ENCODE peak calls at places on chromosomes 7 and 10, in seven cellular contexts. B is GM12878, X is H1, Z is endothelial cell of umbilical vein, U is GM23338, W is HCT116, I is K562. D is an unnamed sample.

GRCh38 chr7:131235489-131236317 is 92.0 kb upstream of the MKLN1 start:
- DNase-seq in B (no peak), X (no peak), Z (peak; percentile 96), U (no peak), W (peak; percentile 74), I (peak; percentile 21), D (no peak)

GRCh38 chr7:125118444-125118843 is 188.8 kb upstream of the POT1 start:
- DNase-seq in B (no peak), X (no peak), Z (no peak), U (no peak), W (no peak), I (no peak), D (no peak)

GRCh38 chr10:34644245-34644644 is 170.9 kb downstream of the PARD3 start:
- DNase-seq in B (no peak), X (no peak), Z (no peak), U (no peak), W (no peak), I (no peak), D (no peak)

GRCh38 chr10:69965919-69966662 is 86.6 kb upstream of the MACROH2A2 start:
- DNase-seq in B (no peak), X (peak; percentile 38), Z (no peak), U (no peak), W (no peak), I (no peak), D (no peak)

GRCh38 chr7:115177832-115178231 is 255.9 kb downstream of the MDFIC start:
- DNase-seq in B (no peak), X (no peak), Z (no peak), U (no peak), W (no peak), I (no peak), D (no peak)

GRCh38 chr10:8061274-8062211 is 7.1 kb downstream of the GATA3 start:
- DNase-seq in B (no peak), X (no peak), Z (peak; percentile 71), U (peak; percentile 55), W (no peak), I (peak; percentile 16), D (no peak)

GRCh38 chr7:16563281-16564022 is 36.8 kb downstream of the LRRC72 start:
- DNase-seq in B (no peak), X (no peak), Z (peak; percentile 41), U (no peak), W (no peak), I (no peak), D (peak; percentile 65)

GRCh38 chr7:83486536-83486935 is 162.4 kb downstream of the SEMA3E start:
- DNase-seq in B (no peak), X (no peak), Z (no peak), U (no peak), W (no peak), I (no peak), D (no peak)

GRCh38 chr10:48782321-48782720 is 97.6 kb downstream of the WDFY4 start:
- DNase-seq in B (no peak), X (peak; percentile 26), Z (no peak), U (no peak), W (no peak), I (no peak), D (no peak)

GRCh38 chr10:106043833-106044232 is 1120.7 kb downstream of the SORCS1 start:
- DNase-seq in B (no peak), X (no peak), Z (no peak), U (no peak), W (no peak), I (no peak), D (no peak)

GRCh38 chr7:17085186-17085585 is 203.4 kb upstream of the AGR3 start:
- DNase-seq in B (no peak), X (no peak), Z (no peak), U (no peak), W (no peak), I (no peak), D (no peak)

GRCh38 chr10:119780879-119781480 is 55.1 kb downstream of the INPP5F start:
- DNase-seq in B (no peak), X (no peak), Z (no peak), U (no peak), W (no peak), I (no peak), D (no peak)

GRCh38 chr10:54614062-54614461 is 187.0 kb downstream of the PCDH15 start:
- DNase-seq in B (no peak), X (no peak), Z (no peak), U (no peak), W (no peak), I (no peak), D (no peak)

GRCh38 chr10:131901181-131901829 is 497 bp downstream of the PPP2R2D start:
- DNase-seq in B (no peak), X (no peak), Z (peak; percentile 43), U (peak; percentile 67), W (no peak), I (peak; percentile 43), D (no peak)

GRCh38 chr7:148334959-148335577 is 255.5 kb upstream of the C7orf33 start:
- DNase-seq in B (no peak), X (no peak), Z (no peak), U (no peak), W (no peak), I (no peak), D (peak; percentile 66)

GRCh38 chr7:129370812-129371211 is 63.4 kb upstream of the STRIP2 start:
- DNase-seq in B (no peak), X (no peak), Z (no peak), U (peak; percentile 28), W (no peak), I (peak; percentile 55), D (no peak)

DNA sequence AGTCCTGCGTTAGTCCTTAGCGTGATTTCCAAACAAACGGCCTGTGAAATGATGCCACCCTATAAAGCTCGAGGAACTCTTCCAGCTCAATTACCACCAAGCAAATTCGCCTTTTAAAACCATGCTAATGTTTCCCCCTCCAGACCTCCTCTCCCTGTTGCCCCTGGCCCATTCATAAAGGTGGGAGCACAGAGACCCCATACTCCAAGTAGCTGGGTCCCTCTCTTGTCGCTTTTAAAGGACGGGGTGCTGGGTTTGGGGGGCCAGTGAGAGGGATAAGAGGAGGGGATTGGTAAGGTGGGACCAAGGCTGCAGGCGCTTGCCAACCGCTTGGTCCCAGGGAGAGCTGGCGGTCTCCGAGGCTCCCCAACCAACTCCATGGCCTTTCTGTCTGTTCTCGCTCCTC is 1.2 kb downstream of the HMX2 start:
- DNase-seq in B (no peak), X (no peak), Z (no peak), U (no peak), W (no peak), I (no peak), D (no peak)
- TF ChIP-seq EZH2 in B (no peak), X (peak; percentile 95), Z (peak; percentile 76), U (peak; percentile 97), W (no peak), I (no peak), D (no peak)

GRCh38 chr10:102597131-102597891 is 47.0 kb upstream of the TRIM8 start:
- DNase-seq in B (no peak), X (no peak), Z (peak; percentile 53), U (no peak), W (no peak), I (no peak), D (no peak)
- TF ChIP-seq POLR2AphosphoS5 in B (no peak), X (no peak), Z (peak; percentile 14), U (no peak), W (no peak), I (no peak), D (no peak)

GRCh38 chr10:1007583-1007982 is 18.1 kb downstream of the IDI2 start:
- DNase-seq in B (no peak), X (no peak), Z (no peak), U (no peak), W (no peak), I (no peak), D (no peak)

GRCh38 chr10:1015688-1016087 is 10.0 kb downstream of the IDI2 start:
- DNase-seq in B (no peak), X (no peak), Z (no peak), U (no peak), W (no peak), I (no peak), D (no peak)

GRCh38 chr10:1009071-1009494 is 16.6 kb downstream of the IDI2 start:
- DNase-seq in B (no peak), X (no peak), Z (no peak), U (no peak), W (no peak), I (peak; percentile 82), D (no peak)

GRCh38 chr10:1010703-1011102 is 15.0 kb downstream of the IDI2 start:
- DNase-seq in B (no peak), X (no peak), Z (no peak), U (no peak), W (no peak), I (no peak), D (no peak)

GRCh38 chr10:1011696-1012095 is 14.0 kb downstream of the IDI2 start:
- DNase-seq in B (no peak), X (no peak), Z (no peak), U (no peak), W (no peak), I (no peak), D (no peak)
- H3K36me3 ChIP-seq in B (peaks cover 39% of the 10 kb centered on the region), X (peaks cover 81% of the 10 kb centered on the region), Z (peaks cover 41% of the 10 kb centered on the region), U (peaks cover 68% of the 10 kb centered on the region), W (peaks cover 70% of the 10 kb centered on the region), I (peaks cover 98% of the 10 kb centered on the region), D (peaks cover 63% of the 10 kb centered on the region)

GRCh38 chr7:149415391-149416068 is 45.3 kb downstream of the ZNF777 start:
- DNase-seq in B (no peak), X (no peak), Z (no peak), U (no peak), W (no peak), I (no peak), D (no peak)
- TF ChIP-seq EZH2 in B (no peak), X (no peak), Z (no peak), U (no peak), W (no peak), I (no peak), D (no peak)